ENCODE peak calls at places on chromosomes 4 and X, in four cellular contexts. M is thyroid gland, V is thoracic aorta, R is tibial nerve. U is an unnamed sample.
A peak's percentile ranks its signal among the peaks of the same experiment; 100 is the strongest.

GRCh38 chr4:88219099-88219498 is 60.7 kb upstream of the ABCG2 start:
- DNase-seq in M (no peak), R (no peak), V (no peak), U (no peak)

GRCh38 chr4:152454398-152455011 is 81.4 kb downstream of the FBXW7 start:
- DNase-seq in R (no peak), M (no peak), V (no peak), U (no peak)

GRCh38 chr4:8592366-8593267 is at the start of gene CPZ:
- DNase-seq in V (no peak), R (no peak), M (peak; percentile 47), U (no peak)

GRCh38 chr4:58553031-58553430 is 1442.8 kb upstream of the IGFBP7 start:
- DNase-seq in M (no peak), V (no peak), R (no peak), U (no peak)

GRCh38 chrX:40663078-40663740 is 15.8 kb upstream of the CXorf38 start:
- DNase-seq in M (peak; percentile 22), R (no peak), V (no peak), U (no peak)

GRCh38 chrX:1164322-1165288 is 47.8 kb downstream of the CRLF2 start:
- DNase-seq in R (no peak), V (no peak), M (peak; percentile 4), U (no peak)

GRCh38 chr4:182922551-182923284 is 5.5 kb upstream of the DCTD start:
- DNase-seq in V (no peak), R (no peak), M (peak; percentile 69), U (no peak)

GRCh38 chrX:130974323-130974722 is 71.3 kb upstream of the ENOX2 start:
- DNase-seq in V (no peak), R (no peak), M (no peak), U (no peak)

GRCh38 chrX:45850775-45851433 is 650.2 kb upstream of the DIPK2B start:
- DNase-seq in M (peak; percentile 8), V (no peak), R (no peak), U (no peak)

GRCh38 chr4:9833421-9833820 is 52.0 kb downstream of the DRD5 start:
- DNase-seq in M (no peak), V (no peak), R (no peak), U (no peak)

GRCh38 chr4:47075919-47076318 is 44.6 kb downstream of the GABRB1 start:
- DNase-seq in M (no peak), V (no peak), R (no peak), U (no peak)

GRCh38 chrX:109619816-109620215 is 5.2 kb downstream of the KCNE5 start:
- DNase-seq in M (no peak), V (no peak), R (no peak), U (no peak)

GRCh38 chr4:88893961-88894360 is 163.0 kb downstream of the FAM13A start:
- DNase-seq in V (no peak), M (no peak), R (no peak), U (no peak)

GRCh38 chrX:1421433-1422134 is 29.7 kb upstream of the SLC25A6 start:
- DNase-seq in V (no peak), M (no peak), R (no peak), U (no peak)

GRCh38 chr4:110208419-110208818 is 10.0 kb upstream of the ELOVL6 start:
- DNase-seq in V (no peak), R (no peak), M (no peak), U (no peak)

GRCh38 chr4:189974056-189974455 is 33.4 kb downstream of the FRG1 start:
- DNase-seq in V (no peak), M (no peak), R (no peak), U (no peak)

GRCh38 chr4:154314248-154314647 is 177.4 kb downstream of the DCHS2 start:
- DNase-seq in M (no peak), V (no peak), R (no peak), U (no peak)

GRCh38 chr4:69054578-69055200 is 41.6 kb upstream of the UGT2B7 start:
- DNase-seq in V (no peak), R (no peak), M (no peak), U (no peak)

GRCh38 chrX:132843387-132843786 is 115.0 kb downstream of the HS6ST2 start:
- DNase-seq in R (no peak), M (no peak), V (no peak), U (no peak)

GRCh38 chr4:154566639-154567204 is 3.9 kb downstream of the FGB start:
- DNase-seq in M (no peak), R (no peak), V (no peak), U (no peak)

GRCh38 chr4:151415978-151416377 is 7.0 kb downstream of the FHIP1A start:
- DNase-seq in M (no peak), V (no peak), R (no peak), U (no peak)

GRCh38 chr4:152166567-152166966 is 369.3 kb downstream of the FBXW7 start:
- DNase-seq in R (no peak), V (no peak), M (no peak), U (no peak)

GRCh38 chr4:70601422-70602039 is 9.5 kb downstream of the AMBN start:
- DNase-seq in M (peak; percentile 36), V (no peak), R (no peak), U (peak; percentile 46)

GRCh38 chr4:3442959-3443749 is 1.4 kb downstream of the HGFAC start:
- DNase-seq in R (no peak), V (no peak), M (peak; percentile 35), U (peak; percentile 41)

GRCh38 chr4:183129125-183129524 is 30.1 kb downstream of the WWC2 start:
- DNase-seq in V (no peak), R (no peak), M (no peak), U (no peak)

GRCh38 chrX:4963432-4963831 is 1250.0 kb upstream of the PRKX start:
- DNase-seq in R (no peak), V (no peak), M (no peak), U (no peak)

GRCh38 chrX:140274761-140275525 is 229.9 kb downstream of the SOX3 start:
- DNase-seq in V (no peak), R (no peak), M (no peak), U (no peak)

GRCh38 chrX:17266171-17266570 is 108.8 kb upstream of the NHS start:
- DNase-seq in V (no peak), M (no peak), R (no peak), U (no peak)

GRCh38 chrX:5979338-5979737 is 249.3 kb downstream of the NLGN4X start:
- DNase-seq in R (no peak), V (no peak), M (no peak), U (no peak)